ENCODE peak calls at places on chromosomes 1 and 21, in four cellular contexts. N, L, J and H are unnamed samples.

GRCh38 chr1:60657926-60658325 is 424.4 kb upstream of the NFIA start:
- DNase-seq in N (no peak), L (no peak), J (no peak), H (no peak)

GRCh38 chr1:219427989-219428388 is 184.9 kb downstream of the ZC3H11B start:
- DNase-seq in N (no peak), L (no peak), J (no peak), H (no peak)

GRCh38 chr1:40706626-40707025 is 15.1 kb downstream of the NFYC start:
- DNase-seq in N (no peak), L (no peak), J (no peak), H (no peak)

GRCh38 chr1:41496080-41497055 is 11.9 kb upstream of the EDN2 start:
- DNase-seq in N (peak; percentile 83), L (peak; percentile 95), J (no peak), H (peak; percentile 93)

GRCh38 chr1:108609483-108610066 is 49.7 kb downstream of the EEIG2 start:
- DNase-seq in N (no peak), L (peak; percentile 44), J (no peak), H (no peak)

GRCh38 chr1:212207822-212208520 is 77.2 kb upstream of the PPP2R5A start:
- DNase-seq in N (no peak), L (no peak), J (no peak), H (no peak)

GRCh38 chr1:205933672-205934618 is 9.3 kb downstream of the SLC26A9 start:
- DNase-seq in N (no peak), L (no peak), J (no peak), H (no peak)

GRCh38 chr1:23556661-23557470 is 2.4 kb downstream of the ID3 start:
- DNase-seq in N (no peak), L (no peak), J (peak; percentile 64), H (no peak)

GRCh38 chr1:30514945-30515344 is 208.4 kb downstream of the MATN1 start:
- DNase-seq in N (no peak), L (no peak), J (no peak), H (no peak)

GRCh38 chr1:66356605-66357004 is 177.3 kb upstream of the SGIP1 start:
- DNase-seq in N (no peak), L (no peak), J (no peak), H (no peak)

GRCh38 chr21:29217818-29218252 is 80.9 kb upstream of the BACH1 start:
- DNase-seq in N (no peak), L (no peak), J (peak; percentile 95), H (no peak)

GRCh38 chr1:24117722-24118409 is 5.9 kb upstream of the MYOM3 start:
- DNase-seq in N (no peak), L (no peak), J (no peak), H (peak; percentile 30)

GRCh38 chr1:155192346-155193274 is 15.1 kb downstream of the THBS3 start:
- DNase-seq in N (no peak), L (no peak), J (no peak), H (peak; percentile 88)

GRCh38 chr1:164641353-164641730 is 82.4 kb downstream of the PBX1 start:
- DNase-seq in N (no peak), L (no peak), J (no peak), H (no peak)

GRCh38 chr21:39712976-39713375 is 32.0 kb upstream of the IGSF5 start:
- DNase-seq in N (no peak), L (no peak), J (no peak), H (no peak)

GRCh38 chr1:32693455-32694174 is 9.0 kb downstream of the SYNC start:
- DNase-seq in N (no peak), L (no peak), J (no peak), H (no peak)

GRCh38 chr1:93638307-93638847 is 43.3 kb downstream of the BCAR3 start:
- DNase-seq in N (no peak), L (no peak), J (no peak), H (no peak)

GRCh38 chr1:30652151-30652915 is 71.1 kb downstream of the MATN1 start:
- DNase-seq in N (no peak), L (no peak), J (no peak), H (no peak)

GRCh38 chr1:5286244-5286643 is 631.8 kb downstream of the AJAP1 start:
- DNase-seq in N (no peak), L (no peak), J (no peak), H (no peak)

GRCh38 chr21:37237764-37238163 is 29.4 kb downstream of the VPS26C start:
- DNase-seq in N (no peak), L (no peak), J (no peak), H (no peak)

GRCh38 chr1:11749203-11749689 is 12.7 kb upstream of the C1orf167 start:
- DNase-seq in N (no peak), L (peak; percentile 37), J (no peak), H (peak; percentile 72)

GRCh38 chr21:38775733-38776132 is 30.0 kb upstream of the ETS2 start:
- DNase-seq in N (no peak), L (no peak), J (no peak), H (no peak)

GRCh38 chr21:41766051-41766882 is 585 bp downstream of the RIPK4 start:
- DNase-seq in N (no peak), L (no peak), J (no peak), H (no peak)

GRCh38 chr1:178530037-178530402 is 17.1 kb downstream of the TEX35 start:
- DNase-seq in N (no peak), L (no peak), J (no peak), H (no peak)

GRCh38 chr1:228161381-228161780 is 4.2 kb upstream of the IBA57 start:
- DNase-seq in N (no peak), L (no peak), J (no peak), H (peak; percentile 22)

GRCh38 chr1:5481889-5482288 is 510.3 kb downstream of the NPHP4 start:
- DNase-seq in N (no peak), L (no peak), J (no peak), H (no peak)

GRCh38 chr1:89166705-89167104 is 9.1 kb downstream of the GBP7 start:
- DNase-seq in N (no peak), L (no peak), J (no peak), H (no peak)

GRCh38 chr1:219144659-219145313 is 28.9 kb upstream of the LYPLAL1 start:
- DNase-seq in N (no peak), L (no peak), J (no peak), H (no peak)

GRCh38 chr1:53697671-53698380 is 41.1 kb downstream of the GLIS1 start:
- DNase-seq in N (no peak), L (peak; percentile 45), J (peak; percentile 35), H (no peak)

GRCh38 chr1:945910-946565 is 13.0 kb downstream of the NOC2L start:
- DNase-seq in N (no peak), L (no peak), J (no peak), H (no peak)

GRCh38 chr1:166836733-166837132 is 2.5 kb upstream of the POGK start:
- DNase-seq in N (no peak), L (no peak), J (no peak), H (no peak)

GRCh38 chr1:36603461-36603860 is 120.7 kb upstream of the CSF3R start:
- DNase-seq in N (no peak), L (no peak), J (no peak), H (no peak)

GRCh38 chr1:185477638-185478216 is 160.7 kb upstream of the IVNS1ABP start:
- DNase-seq in N (no peak), L (no peak), J (no peak), H (no peak)

GRCh38 chr21:23853796-23854379 is 1753.4 kb downstream of the MRPL39 start:
- DNase-seq in N (no peak), L (no peak), J (no peak), H (no peak)

GRCh38 chr1:187276677-187277076 is 447.9 kb downstream of the PLA2G4A start:
- DNase-seq in N (no peak), L (no peak), J (no peak), H (no peak)

GRCh38 chr1:11156958-11157357 is 32.2 kb upstream of the ANGPTL7 start:
- DNase-seq in N (no peak), L (no peak), J (no peak), H (no peak)

GRCh38 chr1:224517171-224517570 is 82.6 kb upstream of the WDR26 start:
- DNase-seq in N (no peak), L (no peak), J (no peak), H (no peak)

DNA sequence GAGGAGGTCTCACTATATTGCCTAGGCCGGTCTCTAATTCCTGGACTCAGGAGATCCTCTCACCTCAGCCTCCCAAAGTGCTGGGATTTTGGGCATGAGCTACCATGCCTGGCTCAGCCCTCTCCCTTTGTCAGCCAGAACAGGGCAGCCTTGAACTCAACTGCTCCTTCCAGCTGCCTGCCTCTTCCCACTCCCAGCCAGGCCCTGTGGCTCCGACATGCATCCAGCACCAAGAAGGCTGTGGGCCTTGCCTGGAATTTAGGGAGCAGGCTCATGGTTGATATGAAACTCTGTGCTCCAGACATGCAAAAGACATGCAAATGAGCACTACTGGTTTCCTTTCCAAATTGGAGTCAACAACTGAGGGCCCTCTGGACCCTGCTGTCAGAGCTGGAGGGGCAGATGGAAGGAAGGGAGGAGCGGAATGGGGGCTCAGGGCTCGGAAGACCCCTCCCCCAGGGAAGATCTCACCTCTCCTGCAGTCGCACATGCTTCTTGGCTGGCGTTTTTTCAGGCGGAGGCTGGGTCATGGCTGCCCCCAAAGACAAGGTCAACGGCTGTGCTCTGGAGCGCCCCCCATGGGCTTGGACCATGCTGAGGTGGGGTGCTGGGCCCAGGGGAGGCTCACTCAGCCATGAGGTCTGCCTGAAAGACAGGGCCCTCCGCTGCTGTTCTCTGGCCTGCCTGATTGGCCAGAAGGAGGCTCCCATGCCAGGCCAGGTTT is 1.4 kb downstream of the PTPN7 start:
- DNase-seq in N (no peak), L (no peak), J (no peak), H (no peak)
- TF ChIP-seq CTCF in N (no peak), L (no peak), J (no peak), H (no peak)

DNA sequence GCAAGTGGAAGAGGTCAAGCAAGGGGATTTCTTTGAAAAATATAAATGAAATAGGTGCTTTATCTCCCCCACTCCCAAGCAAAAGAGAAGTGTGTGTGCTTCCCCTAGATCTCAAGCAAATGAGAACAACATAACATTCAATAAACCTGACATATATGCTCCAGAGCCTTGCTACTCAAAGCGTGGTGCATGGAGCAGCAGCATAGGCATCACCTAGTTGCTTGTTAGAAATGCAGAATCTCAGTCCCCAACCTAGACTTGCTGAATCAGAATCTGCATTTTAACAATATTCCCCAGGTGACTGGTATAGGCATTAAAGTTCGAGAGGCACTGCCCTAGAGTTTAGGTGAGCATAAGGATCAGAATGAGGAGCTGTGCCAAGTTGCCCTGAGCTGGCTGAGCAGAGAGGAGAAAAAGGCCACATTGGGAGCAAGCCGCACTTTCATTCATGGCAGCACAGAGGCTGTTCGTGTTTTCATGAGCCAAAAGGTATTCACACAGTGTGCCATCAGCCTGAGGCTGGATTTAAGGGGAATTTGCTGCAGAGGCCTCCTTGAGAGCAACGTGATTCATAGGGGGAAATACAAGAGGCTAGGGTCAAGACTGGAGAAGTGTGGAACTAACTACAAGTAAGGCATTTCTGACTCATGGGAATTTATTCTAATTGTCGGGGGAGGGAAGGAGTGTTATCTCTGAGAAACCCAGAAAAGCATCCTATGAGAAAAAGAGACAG is 14.3 kb upstream of the LPAR3 start:
- DNase-seq in N (no peak), L (no peak), J (peak; percentile 20), H (no peak)
- TF ChIP-seq CTCF in N (no peak), L (no peak), J (no peak), H (no peak)

GRCh38 chr1:25590096-25590824 is 26.3 kb upstream of the MAN1C1 start:
- DNase-seq in N (no peak), L (no peak), J (no peak), H (no peak)
- TF ChIP-seq CTCF in N (no peak), L (no peak), J (no peak), H (peak; percentile 34)

DNA sequence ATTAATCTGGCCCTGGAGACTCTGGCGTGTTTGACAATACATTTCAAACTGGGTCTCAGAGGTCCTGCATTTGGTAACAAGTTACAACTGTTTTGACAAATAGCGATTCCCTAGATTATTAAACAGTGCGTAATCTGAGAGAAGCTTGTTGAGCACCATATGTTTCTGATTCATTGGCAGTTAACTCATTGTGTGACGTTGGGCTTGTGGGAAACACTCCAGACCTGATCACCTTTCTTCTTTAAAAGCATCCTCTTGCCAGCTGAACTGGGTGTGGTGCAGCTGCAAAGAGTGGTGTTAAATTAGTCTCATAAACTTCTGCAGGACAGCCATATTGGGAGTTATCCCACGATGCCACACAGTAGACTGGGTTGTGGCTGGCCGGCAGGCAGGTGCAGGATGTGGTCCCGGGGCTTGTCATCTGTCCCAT is 82.7 kb downstream of the CDC7 start:
- DNase-seq in N (no peak), L (no peak), J (peak; percentile 73), H (no peak)
- TF ChIP-seq CTCF in N (no peak), L (no peak), J (no peak), H (no peak)